ENCODE peak calls at places on chromosomes 6 and 20, in seven cellular contexts. One of them, this sample, is unnamed.
A peak's percentile ranks its signal among the peaks of the same experiment; 100 is the strongest.

GRCh38 chr6:140354296-140354695 is 979.8 kb upstream of the CITED2 start:
- DNase-seq in GM03348: no peak
- DNase-seq in Calu3: no peak
- DNase-seq in Panc1: no peak
- DNase-seq in effector CD8-positive, alpha-beta T cell: no peak
- DNase-seq in HS-27A: no peak
- DNase-seq in A549: no peak
- DNase-seq in this sample: no peak

GRCh38 chr6:132132420-132132819 is 181.2 kb upstream of the CCN2 start:
- DNase-seq in Panc1: no peak
- DNase-seq in Calu3: peak; percentile 4
- DNase-seq in HS-27A: peak; percentile 77
- DNase-seq in effector CD8-positive, alpha-beta T cell: no peak
- DNase-seq in GM03348: no peak
- DNase-seq in A549: no peak
- DNase-seq in this sample: no peak

GRCh38 chr6:133632906-133633305 is 256.0 kb upstream of the TCF21 start:
- DNase-seq in Panc1: no peak
- DNase-seq in Calu3: no peak
- DNase-seq in A549: no peak
- DNase-seq in effector CD8-positive, alpha-beta T cell: no peak
- DNase-seq in HS-27A: no peak
- DNase-seq in GM03348: no peak
- DNase-seq in this sample: no peak

GRCh38 chr20:3222635-3223600 is 13.6 kb downstream of the ITPA start:
- DNase-seq in Calu3: no peak
- DNase-seq in HS-27A: no peak
- DNase-seq in A549: no peak
- DNase-seq in effector CD8-positive, alpha-beta T cell: peak; percentile 9
- DNase-seq in GM03348: no peak
- DNase-seq in Panc1: no peak
- DNase-seq in this sample: peak; percentile 51

GRCh38 chr20:58894652-58895051 is 42.1 kb downstream of the GNAS start:
- DNase-seq in effector CD8-positive, alpha-beta T cell: no peak
- DNase-seq in HS-27A: no peak
- DNase-seq in A549: no peak
- DNase-seq in GM03348: no peak
- DNase-seq in Panc1: no peak
- DNase-seq in Calu3: no peak
- DNase-seq in this sample: no peak

GRCh38 chr6:148389086-148389485 is 46.4 kb downstream of the SASH1 start:
- DNase-seq in Panc1: no peak
- DNase-seq in GM03348: no peak
- DNase-seq in effector CD8-positive, alpha-beta T cell: no peak
- DNase-seq in A549: no peak
- DNase-seq in Calu3: no peak
- DNase-seq in HS-27A: no peak
- DNase-seq in this sample: no peak

GRCh38 chr6:24520929-24521546 is 26.3 kb downstream of the ALDH5A1 start:
- DNase-seq in GM03348: peak; percentile 67
- DNase-seq in A549: peak; percentile 63
- DNase-seq in effector CD8-positive, alpha-beta T cell: peak; percentile 2
- DNase-seq in Panc1: peak; percentile 28
- DNase-seq in HS-27A: no peak
- DNase-seq in Calu3: peak; percentile 87
- DNase-seq in this sample: peak; percentile 60

GRCh38 chr6:134658596-134658995 is 291.3 kb downstream of the ALDH8A1 start:
- DNase-seq in effector CD8-positive, alpha-beta T cell: no peak
- DNase-seq in A549: no peak
- DNase-seq in GM03348: no peak
- DNase-seq in Calu3: no peak
- DNase-seq in Panc1: no peak
- DNase-seq in HS-27A: no peak
- DNase-seq in this sample: no peak

GRCh38 chr6:98921038-98921437 is 26.7 kb downstream of the FBXL4 start:
- DNase-seq in HS-27A: no peak
- DNase-seq in Calu3: no peak
- DNase-seq in GM03348: no peak
- DNase-seq in Panc1: no peak
- DNase-seq in A549: no peak
- DNase-seq in effector CD8-positive, alpha-beta T cell: no peak
- DNase-seq in this sample: no peak

GRCh38 chr20:527571-527886 is 16.1 kb downstream of the CSNK2A1 start:
- DNase-seq in Calu3: no peak
- DNase-seq in GM03348: no peak
- DNase-seq in effector CD8-positive, alpha-beta T cell: no peak
- DNase-seq in Panc1: no peak
- DNase-seq in A549: no peak
- DNase-seq in HS-27A: no peak
- DNase-seq in this sample: no peak